ENCODE peak calls at places on chromosomes 11 and 22, in four cellular contexts. K is HCT116, E is GM23338, D is neural progenitor cell. V is an unnamed sample. For H3K36me3 and H3K79me2, the result is how much of the 10 kb centered on the place peaks cover.

GRCh38 chr11:125082611-125083311 is 19.7 kb downstream of the SLC37A2 start:
- DNase-seq in K (peak), E (no peak), D (no peak), V (peak)

GRCh38 chr11:123173040-123173855 is 21.8 kb downstream of the CLMP start:
- DNase-seq in K (no peak), E (no peak), D (no peak), V (peak)

GRCh38 chr22:49350441-49351121 is 477.1 kb downstream of the BRD1 start:
- DNase-seq in K (no peak), E (no peak), D (no peak), V (no peak)

GRCh38 chr11:75541301-75541929 is 15.7 kb upstream of the GDPD5 start:
- DNase-seq in K (no peak), E (no peak), D (no peak), V (no peak)

GRCh38 chr22:39731881-39732555 is 161.5 kb downstream of the CACNA1I start:
- DNase-seq in K (no peak), E (peak), D (no peak), V (no peak)

GRCh38 chr22:50672471-50673230 is at the start of gene SHANK3:
- DNase-seq in K (no peak), E (peak), D (no peak), V (no peak)

GRCh38 chr22:20587206-20587958 is 80.0 kb downstream of the MED15 start:
- DNase-seq in K (no peak), E (no peak), D (no peak), V (no peak)

GRCh38 chr11:69413015-69413801 is 68.3 kb upstream of the LINC01488 start:
- DNase-seq in K (no peak), E (no peak), D (no peak), V (no peak)

GRCh38 chr11:63682045-63682915 is 980 bp downstream of the RTN3 start:
- DNase-seq in K (no peak), E (peak), D (peak), V (no peak)

GRCh38 chr22:46797355-46797754 is 34.9 kb downstream of the TBC1D22A start:
- DNase-seq in K (no peak), E (peak), D (no peak), V (no peak)

GRCh38 chr11:105181100-105181499 is 41.5 kb upstream of the CARD18 start:
- DNase-seq in K (no peak), E (no peak), D (no peak), V (peak)

GRCh38 chr11:74634537-74634936 is 42.2 kb downstream of the POLD3 start:
- DNase-seq in K (peak), E (peak), D (no peak), V (peak)

GRCh38 chr11:110896358-110896757 is 184.1 kb upstream of the ARHGAP20 start:
- DNase-seq in K (no peak), E (no peak), D (no peak), V (peak)

GRCh38 chr11:70242885-70243284 is 27.6 kb upstream of the PPFIA1 start:
- DNase-seq in K (no peak), E (no peak), D (no peak), V (no peak)

GRCh38 chr22:47612136-47612910 is 849.9 kb downstream of the TBC1D22A start:
- DNase-seq in K (no peak), E (no peak), D (no peak), V (no peak)

GRCh38 chr11:92512204-92512569 is 287.6 kb downstream of the FAT3 start:
- DNase-seq in K (no peak), E (no peak), D (no peak), V (no peak)

GRCh38 chr11:99370557-99371200 is 349.9 kb downstream of the CNTN5 start:
- DNase-seq in K (no peak), E (peak), D (peak), V (peak)

GRCh38 chr11:122556605-122557004 is 98.9 kb upstream of the UBASH3B start:
- DNase-seq in K (no peak), E (peak), D (peak), V (no peak)

GRCh38 chr22:36641902-36642640 is 61.5 kb downstream of the CACNG2 start:
- DNase-seq in K (no peak), E (no peak), D (no peak), V (peak)

GRCh38 chr22:20439556-20439927 is 1.9 kb upstream of the SCARF2 start:
- DNase-seq in K (no peak), E (no peak), D (no peak), V (no peak)

GRCh38 chr22:36334838-36335603 is 52.7 kb downstream of the MYH9 start:
- DNase-seq in K (no peak), E (no peak), D (peak), V (peak)

GRCh38 chr11:62256281-62256680 is 13.7 kb upstream of the SCGB2A2 start:
- DNase-seq in K (no peak), E (no peak), D (no peak), V (no peak)

GRCh38 chr11:17352925-17353227 is 1.3 kb downstream of the NCR3LG1 start:
- DNase-seq in K (no peak), E (peak), D (peak), V (no peak)

GRCh38 chr11:20070459-20070858 is 89.8 kb downstream of the DBX1 start:
- DNase-seq in K (no peak), E (no peak), D (no peak), V (peak)

GRCh38 chr11:125995313-125995712 is 49.5 kb downstream of the VSIG10L2 start:
- DNase-seq in K (no peak), E (no peak), D (peak), V (peak)

GRCh38 chr22:41290262-41291221 is 4.6 kb upstream of the RANGAP1 start:
- DNase-seq in K (no peak), E (peak), D (peak), V (peak)

GRCh38 chr11:109140426-109140825 is 281.6 kb upstream of the C11orf87 start:
- DNase-seq in K (no peak), E (no peak), D (no peak), V (no peak)

GRCh38 chr22:27541831-27542230 is 259.7 kb downstream of the MN1 start:
- DNase-seq in K (no peak), E (no peak), D (no peak), V (no peak)

GRCh38 chr22:37182949-37183245 is 5.2 kb downstream of the C1QTNF6 start:
- DNase-seq in K (no peak), E (no peak), D (no peak), V (no peak)

GRCh38 chr11:2534131-2534956 is 89.5 kb downstream of the KCNQ1 start:
- DNase-seq in K (peak), E (peak), D (no peak), V (no peak)

GRCh38 chr22:36193577-36193976 is 8.0 kb downstream of the APOL4 start:
- DNase-seq in K (no peak), E (no peak), D (no peak), V (no peak)

GRCh38 chr22:17430298-17430900 is 61.1 kb downstream of the CECR2 start:
- DNase-seq in K (no peak), E (no peak), D (no peak), V (peak)

GRCh38 chr22:42930810-42931420 is 73.8 kb upstream of the ARFGAP3 start:
- DNase-seq in K (peak), E (no peak), D (no peak), V (peak)

GRCh38 chr11:67497656-67498291 is 7.4 kb downstream of the PITPNM1 start:
- DNase-seq in K (no peak), E (no peak), D (no peak), V (no peak)
- H3K36me3 ChIP-seq in K (under half), E (under half), D (under half), V (under half)

GRCh38 chr11:68269414-68270081 is 2.2 kb downstream of the C11orf24 start:
- DNase-seq in K (no peak), E (no peak), D (no peak), V (peak)

GRCh38 chr11:68266121-68266891 is 5.5 kb downstream of the C11orf24 start:
- DNase-seq in K (no peak), E (no peak), D (no peak), V (no peak)

GRCh38 chr11:68264741-68265540 is 6.8 kb downstream of the C11orf24 start:
- DNase-seq in K (no peak), E (no peak), D (no peak), V (no peak)

GRCh38 chr11:68267881-68268240 is 3.9 kb downstream of the C11orf24 start:
- DNase-seq in K (no peak), E (no peak), D (no peak), V (no peak)

DNA sequence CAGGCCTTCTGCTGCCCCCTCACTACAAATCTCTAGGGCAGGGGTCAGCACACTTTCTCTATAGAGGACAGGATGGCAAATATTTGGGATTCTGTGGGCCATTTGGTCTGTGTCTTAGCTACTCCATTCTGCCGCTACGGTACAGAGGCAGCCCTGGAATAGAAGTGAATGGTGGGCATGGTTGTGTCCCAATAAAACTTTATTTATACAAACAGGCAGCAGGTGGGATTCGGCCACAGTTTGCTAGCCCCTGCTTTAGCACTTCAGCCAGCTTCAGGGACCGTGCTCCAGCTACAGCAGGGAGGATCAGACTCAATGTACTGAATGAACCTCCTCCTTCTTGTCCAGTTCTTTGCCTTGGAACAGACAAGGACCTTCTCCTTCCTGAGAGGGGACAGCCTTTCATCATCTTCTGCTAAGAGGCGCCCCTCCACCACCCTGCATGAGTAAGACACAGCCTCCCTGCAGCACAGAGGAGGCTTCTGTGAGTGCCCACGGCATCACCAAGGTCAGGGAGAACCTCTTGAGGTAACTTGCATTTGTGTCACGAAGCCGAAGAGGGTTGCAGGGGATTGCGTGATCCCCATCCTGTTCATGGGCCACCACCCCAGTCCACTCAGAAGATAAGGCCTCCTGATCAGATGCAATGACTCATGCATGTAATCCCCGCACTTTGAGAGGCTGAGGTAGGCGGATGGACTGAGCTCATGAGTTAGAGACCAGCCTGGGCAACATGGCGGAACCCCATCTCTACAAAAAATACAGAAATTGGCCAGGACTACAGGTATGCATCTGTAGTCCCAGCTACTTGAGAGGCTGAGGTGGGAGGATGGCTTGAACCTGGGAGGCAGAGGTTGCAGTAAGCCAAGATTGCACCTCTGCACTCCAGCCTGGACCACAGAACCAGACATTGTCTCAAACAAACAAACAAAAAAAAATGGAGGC is 4.6 kb downstream of the C11orf24 start:
- DNase-seq in K (no peak), E (no peak), D (no peak), V (no peak)
- H3K79me2 ChIP-seq in K (under half), E (under half), D (under half), V (half or more)

GRCh38 chr11:3669742-3670183 is 1.4 kb downstream of the CHRNA10 start:
- DNase-seq in K (no peak), E (no peak), D (no peak), V (no peak)

GRCh38 chr11:3669128-3669527 is 2.1 kb downstream of the CHRNA10 start:
- DNase-seq in K (no peak), E (no peak), D (no peak), V (no peak)

GRCh38 chr11:3667149-3668035 is 3.8 kb downstream of the CHRNA10 start:
- DNase-seq in K (no peak), E (no peak), D (no peak), V (no peak)

GRCh38 chr11:3674189-3674588 is 3.0 kb upstream of the CHRNA10 start:
- DNase-seq in K (no peak), E (no peak), D (peak), V (peak)

DNA sequence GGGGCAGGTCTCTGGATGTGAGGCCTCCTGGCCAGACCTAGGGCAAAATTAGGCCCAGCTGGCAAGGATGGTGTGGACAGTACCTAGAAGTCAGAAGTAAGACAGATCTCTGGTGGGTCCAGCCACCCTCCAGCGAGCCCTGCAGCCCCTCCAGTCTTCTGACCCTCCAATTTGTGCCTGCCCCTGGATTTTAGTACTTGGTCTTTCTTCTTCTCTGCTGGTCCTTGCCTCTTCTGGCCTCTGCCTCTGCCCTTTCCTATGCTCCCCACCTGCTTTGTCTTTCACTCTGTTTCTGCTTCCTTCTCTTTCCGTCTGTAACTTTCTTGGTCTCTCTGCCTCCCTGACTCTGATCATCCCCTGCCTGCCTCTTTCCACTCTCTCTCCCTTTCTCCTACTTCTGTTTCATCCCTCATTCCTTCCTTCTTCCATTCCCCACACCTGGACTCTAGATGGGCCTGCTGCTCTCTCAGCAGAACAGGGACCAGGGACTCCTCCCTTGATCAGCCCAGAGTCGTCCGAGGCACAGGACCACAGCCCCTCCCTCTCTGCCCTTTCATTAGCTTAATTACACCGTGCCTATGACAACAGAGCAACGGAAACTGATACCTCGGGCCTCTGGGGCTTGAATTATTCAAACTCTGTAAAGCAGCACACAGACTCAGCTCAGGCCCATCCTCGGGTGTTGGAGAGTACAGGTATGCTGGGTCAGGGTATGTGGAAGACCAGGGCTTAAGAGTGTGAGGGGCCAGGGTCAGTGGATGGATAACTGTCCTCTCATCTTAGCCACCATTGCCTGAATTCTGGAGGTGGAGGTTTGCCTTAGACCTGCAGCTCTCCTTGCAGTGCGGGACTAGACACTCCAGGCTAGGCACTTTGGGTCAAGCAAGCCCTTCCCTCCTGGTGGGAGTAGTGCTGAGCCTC is at the start of gene CHRNA10:
- DNase-seq in K (no peak), E (peak), D (peak), V (no peak)
- H3K27ac ChIP-seq in K (no peak), E (no peak), D (peak), V (no peak)

GRCh38 chr11:119461250-119461963 is 38.4 kb upstream of the THY1 start:
- DNase-seq in K (no peak), E (peak), D (no peak), V (no peak)
- H3K36me3 ChIP-seq in K (under half), E (under half), D (under half), V (under half)

DNA sequence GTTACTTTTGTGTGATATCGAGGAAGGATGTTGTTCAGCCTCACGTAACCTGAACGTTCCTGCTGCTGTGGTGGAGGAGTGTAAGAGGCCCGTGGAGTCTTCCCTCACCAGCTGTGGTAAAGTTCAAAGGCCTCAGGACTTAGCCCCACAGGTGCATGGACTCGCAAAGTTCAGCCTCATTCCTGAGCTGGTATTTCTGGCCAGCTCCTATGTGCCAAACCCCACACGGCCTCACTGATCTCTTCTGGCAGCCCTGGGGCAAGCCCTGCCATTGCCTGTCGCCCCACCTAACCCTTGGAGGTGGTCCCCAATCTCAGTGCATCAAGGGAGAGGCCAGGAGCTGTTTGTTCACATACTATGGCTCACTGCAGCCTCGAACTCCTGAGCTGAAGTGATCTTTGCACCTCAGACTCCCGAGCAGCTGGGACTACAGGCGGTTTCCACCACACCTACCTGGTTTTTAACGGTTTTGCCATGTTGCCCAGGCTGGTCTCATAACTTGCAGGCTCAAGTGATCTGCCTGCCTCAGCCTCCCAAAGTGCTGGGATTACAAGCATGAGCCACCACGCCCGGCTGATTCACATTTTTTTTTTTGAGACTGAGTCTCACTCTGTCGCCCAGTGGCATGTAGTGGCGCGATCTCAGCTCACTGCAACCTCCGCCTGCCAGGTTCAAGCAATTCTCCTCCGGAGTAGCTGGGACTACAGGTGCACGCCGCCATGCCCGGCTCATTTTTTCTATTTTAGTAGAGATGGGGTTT is 2.2 kb downstream of the PHRF1 start:
- DNase-seq in K (no peak), E (no peak), D (no peak), V (no peak)
- H3K79me2 ChIP-seq in K (half or more), E (half or more), D (half or more), V (half or more)

GRCh38 chr11:6746626-6747025 is 25.1 kb downstream of the OR2AG2 start:
- DNase-seq in K (no peak), E (no peak), D (no peak), V (no peak)
- H3K27ac ChIP-seq in K (no peak), E (no peak), D (no peak), V (no peak)

V was measured in astrocyte.